ENCODE peak calls at places on chromosomes 5 and 9, in six cellular contexts. R, I, D, C, Q and L are unnamed samples. For H3K9me3, the result is how much of the 10 kb centered on the place peaks cover.

GRCh38 chr5:43073597-43074546 is 33.8 kb upstream of the ANXA2R start:
- DNase-seq in I (no peak), R (peak), Q (no peak), D (peak), C (no peak), L (peak)

GRCh38 chr9:35618854-35619799 is 914 bp upstream of the CD72 start:
- DNase-seq in D (peak), C (no peak), I (no peak), R (no peak), Q (no peak), L (no peak)

GRCh38 chr5:90529939-90530677 is 724 bp upstream of the LYSMD3 start:
- DNase-seq in I (peak), Q (peak), D (peak), R (peak), C (peak), L (peak)

GRCh38 chr5:174675916-174676315 is 48.5 kb upstream of the MSX2 start:
- DNase-seq in Q (no peak), D (no peak), R (no peak), C (no peak), I (no peak), L (no peak)

GRCh38 chr5:14239404-14239803 is 96.3 kb downstream of the TRIO start:
- DNase-seq in I (no peak), R (no peak), Q (no peak), C (no peak), D (no peak), L (no peak)

GRCh38 chr5:39578887-39579497 is 154.2 kb upstream of the DAB2 start:
- DNase-seq in D (no peak), I (no peak), C (no peak), R (peak), Q (no peak), L (no peak)

GRCh38 chr9:127066775-127067111 is 55.7 kb downstream of the ANGPTL2 start:
- DNase-seq in C (no peak), I (no peak), Q (no peak), R (peak), D (no peak), L (no peak)

GRCh38 chr5:110790673-110791072 is 51.9 kb downstream of the SLC25A46 start:
- DNase-seq in D (no peak), C (no peak), Q (peak), I (no peak), R (peak), L (no peak)

GRCh38 chr5:142819292-142819691 is 49.1 kb downstream of the ARHGAP26 start:
- DNase-seq in Q (no peak), I (no peak), R (peak), D (no peak), C (no peak), L (no peak)

GRCh38 chr5:118450924-118451332 is 537.4 kb downstream of the DTWD2 start:
- DNase-seq in I (no peak), Q (no peak), D (no peak), C (no peak), R (no peak), L (no peak)

GRCh38 chr5:141388661-141389060 is 1.2 kb downstream of the PCDHGB4 start:
- DNase-seq in Q (no peak), C (no peak), D (no peak), R (no peak), I (no peak), L (no peak)

GRCh38 chr5:141384471-141385267 is 2.1 kb downstream of the PCDHGA7 start:
- DNase-seq in D (no peak), Q (no peak), I (no peak), C (no peak), R (no peak), L (no peak)

GRCh38 chr5:141382469-141383294 is at the start of gene PCDHGA7:
- DNase-seq in C (no peak), D (no peak), I (no peak), Q (no peak), R (no peak), L (no peak)

DNA sequence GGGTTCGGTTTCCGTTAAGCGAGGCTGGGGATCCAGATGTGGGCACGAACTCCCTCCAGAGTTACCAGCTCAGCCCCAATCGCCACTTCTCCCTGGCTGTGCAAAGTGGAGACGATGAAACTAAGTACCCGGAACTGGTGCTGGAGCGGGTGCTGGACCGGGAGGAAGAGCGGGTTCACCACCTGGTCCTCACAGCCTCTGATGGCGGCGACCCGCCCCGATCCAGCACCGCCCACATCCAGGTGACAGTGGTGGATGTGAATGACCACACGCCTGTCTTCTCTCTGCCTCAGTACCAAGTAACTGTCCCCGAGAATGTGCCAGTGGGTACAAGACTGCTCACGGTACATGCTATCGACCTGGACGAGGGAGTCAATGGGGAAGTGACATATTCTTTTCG is 803 bp downstream of the PCDHGA7 start:
- DNase-seq in I (no peak), C (no peak), Q (no peak), D (no peak), R (no peak), L (no peak)
- H3K9me3 ChIP-seq in I (half or more), C (under half), Q (under half), D (half or more), R (under half), L (under half)

GRCh38 chr5:151037561-151038291 is 17.3 kb downstream of the GPX3 start:
- DNase-seq in R (no peak), D (no peak), Q (peak), I (peak), C (no peak), L (peak)
- H3K9me3 ChIP-seq in R (under half), D (under half), Q (under half), I (under half), C (under half), L (under half)

GRCh38 chr5:162719720-162720119 is 652.1 kb downstream of the GABRG2 start:
- DNase-seq in I (no peak), C (no peak), D (no peak), R (no peak), Q (no peak), L (no peak)

DNA sequence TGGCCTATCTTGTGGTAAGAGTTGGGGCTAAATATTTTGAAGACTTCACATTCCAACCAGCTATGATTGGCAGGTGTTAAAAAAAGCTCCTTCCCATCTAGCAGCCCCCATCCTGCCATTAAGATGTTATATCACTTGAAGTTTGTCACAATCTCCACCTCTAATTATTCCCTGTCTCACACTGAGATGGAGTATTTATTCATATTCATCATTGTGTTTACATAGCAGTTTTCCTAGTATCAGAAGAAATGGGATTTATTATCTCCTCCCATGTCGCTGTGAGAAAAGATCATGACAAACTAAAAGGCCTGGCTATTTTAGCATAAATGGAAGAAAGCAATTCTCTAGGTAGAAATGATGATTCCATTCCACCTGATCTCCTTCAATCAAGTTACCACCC is 653.6 kb downstream of the GABRG2 start:
- DNase-seq in Q (no peak), C (no peak), R (no peak), I (no peak), D (no peak), L (no peak)
- H3K9me3 ChIP-seq in Q (under half), C (under half), R (under half), I (half or more), D (under half), L (under half)

GRCh38 chr9:135249711-135250110 is 162.2 kb downstream of the OLFM1 start:
- DNase-seq in C (peak), D (no peak), Q (no peak), I (no peak), R (no peak), L (no peak)
- H3K9me3 ChIP-seq in C (under half), D (under half), Q (half or more), I (under half), R (under half), L (under half)

GRCh38 chr5:141223112-141223783 is at the start of gene PCDHB14:
- DNase-seq in R (peak), D (no peak), C (no peak), I (no peak), Q (no peak), L (peak)
- H3K9me3 ChIP-seq in R (under half), D (half or more), C (under half), I (half or more), Q (under half), L (under half)

GRCh38 chr5:172806897-172807672 is 27.0 kb upstream of the ERGIC1 start:
- DNase-seq in R (peak), C (peak), I (peak), Q (peak), D (peak), L (peak)
- H3K9me3 ChIP-seq in R (under half), C (under half), I (under half), Q (under half), D (under half), L (under half)

GRCh38 chr9:75274781-75275180 is 186.5 kb downstream of the OSTF1 start:
- DNase-seq in I (no peak), R (no peak), D (no peak), C (no peak), Q (no peak), L (no peak)
- H3K9me3 ChIP-seq in I (half or more), R (under half), D (under half), C (under half), Q (under half), L (under half)